ENCODE peak calls at places on chromosome 9, in four cellular contexts. P, Y, X and T are unnamed samples.

GRCh38 chr9:124297553-124297905 is 39.8 kb downstream of the NEK6 start:
- DNase-seq in P (no peak), Y (peak; percentile 89), X (peak; percentile 89), T (peak; percentile 92)

GRCh38 chr9:28720746-28721145 is 1147.5 kb upstream of the C9orf72 start:
- DNase-seq in X (no peak), Y (no peak), P (no peak), T (no peak)

GRCh38 chr9:127366594-127366993 is 30.4 kb upstream of the SLC2A8 start:
- DNase-seq in Y (no peak), X (no peak), P (no peak), T (no peak)

GRCh38 chr9:109880276-109881169 is 100.5 kb downstream of the PALM2AKAP2 start:
- DNase-seq in X (no peak), Y (no peak), P (peak; percentile 13), T (no peak)

GRCh38 chr9:36074870-36075532 is 38.3 kb downstream of the RECK start:
- DNase-seq in X (peak; percentile 86), Y (peak; percentile 91), P (no peak), T (peak; percentile 89)

GRCh38 chr9:37251452-37251851 is 131.1 kb downstream of the ZCCHC7 start:
- DNase-seq in P (peak; percentile 39), X (no peak), Y (no peak), T (no peak)

GRCh38 chr9:119094086-119094485 is 275.1 kb downstream of the BRINP1 start:
- DNase-seq in Y (no peak), X (no peak), P (no peak), T (no peak)

GRCh38 chr9:76895186-76895585 is 10.7 kb downstream of the PRUNE2 start:
- DNase-seq in X (no peak), Y (no peak), P (no peak), T (no peak)

GRCh38 chr9:27437652-27438373 is 86.3 kb upstream of the IFNK start:
- DNase-seq in Y (no peak), P (no peak), X (no peak), T (no peak)

GRCh38 chr9:116152390-116152789 is 1.2 kb upstream of the PAPPA start:
- DNase-seq in X (no peak), Y (no peak), P (no peak), T (no peak)

GRCh38 chr9:108041551-108041950 is 552.0 kb upstream of the KLF4 start:
- DNase-seq in P (peak; percentile 54), Y (no peak), X (no peak), T (no peak)

GRCh38 chr9:94490465-94490864 is 64.4 kb upstream of the PCAT7 start:
- DNase-seq in Y (no peak), P (no peak), X (no peak), T (no peak)

GRCh38 chr9:85940275-85940831 is 593 bp upstream of the NAA35 start:
- DNase-seq in X (no peak), Y (no peak), P (no peak), T (no peak)

GRCh38 chr9:137055385-137056364 is 1.8 kb upstream of the ENTPD2 start:
- DNase-seq in X (peak; percentile 94), Y (peak; percentile 95), P (no peak), T (peak; percentile 94)

GRCh38 chr9:21969011-21969935 is 24.9 kb downstream of the CDKN2A start:
- DNase-seq in P (no peak), X (no peak), Y (no peak), T (no peak)